ENCODE peak calls at places on chromosomes 5 and 9, in ten cellular contexts. One of them, this sample, is unnamed.
A peak's percentile ranks its signal among the peaks of the same experiment; 100 is the strongest.

GRCh38 chr5:6743161-6743560 is 29.9 kb downstream of the TENT4A start:
- DNase-seq in heart left ventricle: no peak
- DNase-seq in left ventricle myocardium inferior: no peak
- DNase-seq in neural progenitor cell: no peak
- DNase-seq in heart right ventricle: no peak
- DNase-seq in A549: no peak
- DNase-seq in fibroblast of lung: no peak
- DNase-seq in ascending aorta: no peak
- DNase-seq in transverse colon: no peak
- DNase-seq in breast epithelium: no peak
- DNase-seq in this sample: no peak

GRCh38 chr5:14351086-14351661 is 208.0 kb downstream of the TRIO start:
- DNase-seq in neural progenitor cell: no peak
- DNase-seq in heart right ventricle: no peak
- DNase-seq in transverse colon: no peak
- DNase-seq in fibroblast of lung: no peak
- DNase-seq in breast epithelium: no peak
- DNase-seq in A549: no peak
- DNase-seq in heart left ventricle: no peak
- DNase-seq in left ventricle myocardium inferior: no peak
- DNase-seq in ascending aorta: no peak
- DNase-seq in this sample: no peak

GRCh38 chr5:176446884-176447537 is 1.2 kb upstream of the FAF2 start:
- DNase-seq in heart left ventricle: peak; percentile 8
- DNase-seq in transverse colon: peak; percentile 31
- DNase-seq in heart right ventricle: no peak
- DNase-seq in A549: no peak
- DNase-seq in breast epithelium: no peak
- DNase-seq in neural progenitor cell: peak; percentile 41
- DNase-seq in ascending aorta: no peak
- DNase-seq in left ventricle myocardium inferior: no peak
- DNase-seq in fibroblast of lung: no peak
- DNase-seq in this sample: peak; percentile 20

GRCh38 chr5:115842952-115843351 is 1.2 kb downstream of the AP3S1 start:
- DNase-seq in A549: no peak
- DNase-seq in fibroblast of lung: no peak
- DNase-seq in heart left ventricle: no peak
- DNase-seq in neural progenitor cell: no peak
- DNase-seq in ascending aorta: no peak
- DNase-seq in heart right ventricle: no peak
- DNase-seq in left ventricle myocardium inferior: no peak
- DNase-seq in transverse colon: no peak
- DNase-seq in breast epithelium: no peak
- DNase-seq in this sample: no peak

GRCh38 chr5:72507360-72508238 is at the start of gene ZNF366:
- DNase-seq in A549: no peak
- DNase-seq in neural progenitor cell: peak; percentile 14
- DNase-seq in ascending aorta: no peak
- DNase-seq in fibroblast of lung: no peak
- DNase-seq in heart right ventricle: no peak
- DNase-seq in breast epithelium: no peak
- DNase-seq in transverse colon: no peak
- DNase-seq in left ventricle myocardium inferior: no peak
- DNase-seq in heart left ventricle: no peak
- DNase-seq in this sample: no peak

GRCh38 chr5:59709833-59710232 is 183.7 kb downstream of the PDE4D start:
- DNase-seq in ascending aorta: no peak
- DNase-seq in A549: peak; percentile 23
- DNase-seq in breast epithelium: no peak
- DNase-seq in heart left ventricle: peak; percentile 9
- DNase-seq in transverse colon: peak; percentile 21
- DNase-seq in heart right ventricle: peak; percentile 19
- DNase-seq in neural progenitor cell: peak; percentile 33
- DNase-seq in fibroblast of lung: peak; percentile 79
- DNase-seq in left ventricle myocardium inferior: no peak
- DNase-seq in this sample: no peak

GRCh38 chr5:43171926-43172325 is 20.1 kb upstream of the NIM1K start:
- DNase-seq in left ventricle myocardium inferior: no peak
- DNase-seq in ascending aorta: no peak
- DNase-seq in fibroblast of lung: no peak
- DNase-seq in neural progenitor cell: no peak
- DNase-seq in breast epithelium: no peak
- DNase-seq in heart left ventricle: no peak
- DNase-seq in heart right ventricle: no peak
- DNase-seq in transverse colon: no peak
- DNase-seq in A549: no peak
- DNase-seq in this sample: no peak

GRCh38 chr5:41433552-41434181 is 76.7 kb downstream of the PLCXD3 start:
- DNase-seq in fibroblast of lung: no peak
- DNase-seq in breast epithelium: no peak
- DNase-seq in transverse colon: no peak
- DNase-seq in heart left ventricle: no peak
- DNase-seq in A549: no peak
- DNase-seq in left ventricle myocardium inferior: no peak
- DNase-seq in neural progenitor cell: peak; percentile 45
- DNase-seq in ascending aorta: no peak
- DNase-seq in heart right ventricle: no peak
- DNase-seq in this sample: no peak

GRCh38 chr5:103259705-103260355 is 1.3 kb downstream of the MACIR start:
- DNase-seq in A549: no peak
- DNase-seq in breast epithelium: no peak
- DNase-seq in fibroblast of lung: peak; percentile 32
- DNase-seq in heart left ventricle: peak; percentile 33
- DNase-seq in left ventricle myocardium inferior: no peak
- DNase-seq in neural progenitor cell: peak; percentile 70
- DNase-seq in ascending aorta: no peak
- DNase-seq in heart right ventricle: no peak
- DNase-seq in transverse colon: peak; percentile 54
- DNase-seq in this sample: peak; percentile 27

GRCh38 chr9:113349434-113350337 is at the start of gene BSPRY:
- DNase-seq in A549: no peak
- DNase-seq in fibroblast of lung: no peak
- DNase-seq in left ventricle myocardium inferior: no peak
- DNase-seq in ascending aorta: no peak
- DNase-seq in neural progenitor cell: peak; percentile 66
- DNase-seq in transverse colon: peak; percentile 68
- DNase-seq in heart left ventricle: no peak
- DNase-seq in breast epithelium: no peak
- DNase-seq in heart right ventricle: no peak
- DNase-seq in this sample: no peak

GRCh38 chr9:33142531-33142930 is 24.6 kb downstream of the B4GALT1 start:
- DNase-seq in heart right ventricle: no peak
- DNase-seq in fibroblast of lung: no peak
- DNase-seq in neural progenitor cell: no peak
- DNase-seq in A549: no peak
- DNase-seq in heart left ventricle: no peak
- DNase-seq in breast epithelium: no peak
- DNase-seq in left ventricle myocardium inferior: no peak
- DNase-seq in transverse colon: no peak
- DNase-seq in ascending aorta: no peak
- DNase-seq in this sample: no peak

GRCh38 chr9:130451509-130452388 is 7.0 kb downstream of the ASS1 start:
- DNase-seq in heart right ventricle: peak; percentile 88
- DNase-seq in left ventricle myocardium inferior: peak; percentile 84
- DNase-seq in breast epithelium: peak; percentile 84
- DNase-seq in ascending aorta: no peak
- DNase-seq in neural progenitor cell: no peak
- DNase-seq in transverse colon: peak; percentile 87
- DNase-seq in fibroblast of lung: peak; percentile 95
- DNase-seq in A549: peak; percentile 70
- DNase-seq in heart left ventricle: peak; percentile 89
- DNase-seq in this sample: peak; percentile 93

GRCh38 chr5:144142030-144142825 is 28.2 kb downstream of the YIPF5 start:
- DNase-seq in heart left ventricle: no peak
- DNase-seq in left ventricle myocardium inferior: no peak
- DNase-seq in heart right ventricle: no peak
- DNase-seq in transverse colon: no peak
- DNase-seq in fibroblast of lung: peak; percentile 71
- DNase-seq in breast epithelium: no peak
- DNase-seq in neural progenitor cell: peak; percentile 65
- DNase-seq in ascending aorta: no peak
- DNase-seq in A549: peak; percentile 60
- DNase-seq in this sample: no peak

GRCh38 chr5:135662104-135662503 is 83.3 kb upstream of the CXCL14 start:
- DNase-seq in ascending aorta: no peak
- DNase-seq in fibroblast of lung: no peak
- DNase-seq in left ventricle myocardium inferior: no peak
- DNase-seq in transverse colon: no peak
- DNase-seq in A549: no peak
- DNase-seq in heart right ventricle: no peak
- DNase-seq in heart left ventricle: no peak
- DNase-seq in breast epithelium: no peak
- DNase-seq in neural progenitor cell: no peak
- DNase-seq in this sample: no peak

GRCh38 chr9:115944166-115944948 is 209.2 kb upstream of the PAPPA start:
- DNase-seq in breast epithelium: peak; percentile 90
- DNase-seq in ascending aorta: no peak
- DNase-seq in neural progenitor cell: peak; percentile 4
- DNase-seq in heart right ventricle: peak; percentile 59
- DNase-seq in transverse colon: peak; percentile 50
- DNase-seq in A549: peak; percentile 100
- DNase-seq in left ventricle myocardium inferior: peak; percentile 82
- DNase-seq in heart left ventricle: peak; percentile 54
- DNase-seq in fibroblast of lung: peak; percentile 100
- DNase-seq in this sample: peak; percentile 88
- H3K4me1 ChIP-seq in breast epithelium: peaks cover 3% of the 10 kb centered on the region
- H3K4me1 ChIP-seq in ascending aorta: no peaks in the 10 kb centered on the region
- H3K4me1 ChIP-seq in neural progenitor cell: peaks cover 9% of the 10 kb centered on the region
- H3K4me1 ChIP-seq in heart right ventricle: peaks cover 20% of the 10 kb centered on the region
- H3K4me1 ChIP-seq in transverse colon: no peaks in the 10 kb centered on the region
- H3K4me1 ChIP-seq in A549: peaks cover 59% of the 10 kb centered on the region
- H3K4me1 ChIP-seq in left ventricle myocardium inferior: peaks cover 43% of the 10 kb centered on the region
- H3K4me1 ChIP-seq in heart left ventricle: peaks cover 25% of the 10 kb centered on the region
- H3K4me1 ChIP-seq in fibroblast of lung: peaks cover 22% of the 10 kb centered on the region
- H3K4me1 ChIP-seq in this sample: peaks cover 4% of the 10 kb centered on the region

GRCh38 chr5:10140195-10140973 is 109.3 kb downstream of the ATPSCKMT start:
- DNase-seq in A549: peak; percentile 41
- DNase-seq in breast epithelium: no peak
- DNase-seq in neural progenitor cell: peak; percentile 58
- DNase-seq in ascending aorta: no peak
- DNase-seq in left ventricle myocardium inferior: no peak
- DNase-seq in heart right ventricle: no peak
- DNase-seq in transverse colon: no peak
- DNase-seq in heart left ventricle: no peak
- DNase-seq in fibroblast of lung: peak; percentile 5
- DNase-seq in this sample: no peak
- TF ChIP-seq CTCF in A549: peak; percentile 27
- TF ChIP-seq CTCF in breast epithelium: no peak
- TF ChIP-seq CTCF in neural progenitor cell: peak; percentile 56
- TF ChIP-seq CTCF in ascending aorta: no peak
- TF ChIP-seq CTCF in left ventricle myocardium inferior: no peak
- TF ChIP-seq CTCF in heart right ventricle: no peak
- TF ChIP-seq CTCF in transverse colon: no peak
- TF ChIP-seq CTCF in heart left ventricle: no peak
- TF ChIP-seq CTCF in fibroblast of lung: peak; percentile 22
- TF ChIP-seq CTCF in this sample: no peak

DNA sequence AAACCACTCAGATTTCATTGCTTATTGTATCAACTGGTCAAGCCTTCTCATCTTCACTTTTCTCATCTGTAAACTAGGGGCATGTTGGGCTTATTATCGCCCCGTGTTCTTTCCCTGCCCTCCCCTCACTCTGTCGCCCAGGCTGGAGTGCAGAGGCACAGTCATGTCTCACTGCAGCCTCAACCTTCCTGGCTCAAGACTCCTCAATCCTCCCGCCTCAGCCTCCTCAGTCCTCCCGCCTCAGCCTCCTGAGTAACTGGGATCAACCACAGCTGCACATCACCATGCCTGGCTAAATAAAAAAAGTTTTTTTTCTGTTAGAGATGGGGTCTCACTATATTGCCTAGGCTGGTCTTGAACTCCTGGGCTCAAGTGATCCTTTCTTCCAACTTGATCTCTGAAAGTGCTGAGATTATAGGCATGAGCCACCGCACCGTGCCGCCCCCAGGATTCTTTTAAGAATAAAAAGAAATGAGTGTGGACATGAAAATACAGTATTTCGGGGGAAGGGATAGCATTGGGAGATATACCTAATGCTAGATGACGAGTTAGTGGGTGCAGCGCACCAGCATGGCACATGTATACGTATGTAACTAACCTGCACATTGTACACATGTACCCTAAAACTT is 2.0 kb downstream of the MAML1 start:
- DNase-seq in neural progenitor cell: no peak
- DNase-seq in ascending aorta: no peak
- DNase-seq in transverse colon: no peak
- DNase-seq in breast epithelium: no peak
- DNase-seq in heart right ventricle: no peak
- DNase-seq in heart left ventricle: no peak
- DNase-seq in A549: no peak
- DNase-seq in left ventricle myocardium inferior: no peak
- DNase-seq in fibroblast of lung: no peak
- DNase-seq in this sample: no peak
- H3K4me3 ChIP-seq in neural progenitor cell: peak overlapping the region; percentile 88
- H3K4me3 ChIP-seq in ascending aorta: peak overlapping the region; percentile 93
- H3K4me3 ChIP-seq in transverse colon: no peak overlapping the region
- H3K4me3 ChIP-seq in breast epithelium: peak overlapping the region; percentile 84
- H3K4me3 ChIP-seq in heart right ventricle: no peak overlapping the region
- H3K4me3 ChIP-seq in heart left ventricle: peak overlapping the region; percentile 70
- H3K4me3 ChIP-seq in A549: peak overlapping the region; percentile 69
- H3K4me3 ChIP-seq in left ventricle myocardium inferior: peak overlapping the region; percentile 84
- H3K4me3 ChIP-seq in fibroblast of lung: peak overlapping the region; percentile 91
- H3K4me3 ChIP-seq in this sample: peak overlapping the region; percentile 96

GRCh38 chr9:137834846-137835546 is 42.6 kb upstream of the CACNA1B start:
- DNase-seq in heart left ventricle: no peak
- DNase-seq in A549: no peak
- DNase-seq in breast epithelium: no peak
- DNase-seq in ascending aorta: no peak
- DNase-seq in fibroblast of lung: no peak
- DNase-seq in transverse colon: no peak
- DNase-seq in left ventricle myocardium inferior: no peak
- DNase-seq in neural progenitor cell: no peak
- DNase-seq in heart right ventricle: no peak
- DNase-seq in this sample: no peak

GRCh38 chr9:137832191-137832700 is 45.3 kb upstream of the CACNA1B start:
- DNase-seq in neural progenitor cell: no peak
- DNase-seq in transverse colon: no peak
- DNase-seq in ascending aorta: no peak
- DNase-seq in breast epithelium: no peak
- DNase-seq in left ventricle myocardium inferior: no peak
- DNase-seq in heart left ventricle: no peak
- DNase-seq in fibroblast of lung: no peak
- DNase-seq in A549: no peak
- DNase-seq in heart right ventricle: no peak
- DNase-seq in this sample: no peak

GRCh38 chr9:137836151-137836830 is 41.3 kb upstream of the CACNA1B start:
- DNase-seq in ascending aorta: no peak
- DNase-seq in breast epithelium: no peak
- DNase-seq in fibroblast of lung: no peak
- DNase-seq in left ventricle myocardium inferior: no peak
- DNase-seq in heart right ventricle: no peak
- DNase-seq in heart left ventricle: no peak
- DNase-seq in transverse colon: no peak
- DNase-seq in neural progenitor cell: no peak
- DNase-seq in A549: no peak
- DNase-seq in this sample: no peak

GRCh38 chr9:137832830-137833590 is 44.6 kb upstream of the CACNA1B start:
- DNase-seq in heart right ventricle: no peak
- DNase-seq in heart left ventricle: no peak
- DNase-seq in neural progenitor cell: no peak
- DNase-seq in A549: no peak
- DNase-seq in transverse colon: no peak
- DNase-seq in breast epithelium: no peak
- DNase-seq in fibroblast of lung: no peak
- DNase-seq in ascending aorta: no peak
- DNase-seq in left ventricle myocardium inferior: no peak
- DNase-seq in this sample: no peak

GRCh38 chr9:137833721-137834613 is 43.6 kb upstream of the CACNA1B start:
- DNase-seq in breast epithelium: no peak
- DNase-seq in heart left ventricle: no peak
- DNase-seq in left ventricle myocardium inferior: no peak
- DNase-seq in fibroblast of lung: no peak
- DNase-seq in neural progenitor cell: no peak
- DNase-seq in A549: no peak
- DNase-seq in ascending aorta: no peak
- DNase-seq in transverse colon: no peak
- DNase-seq in heart right ventricle: no peak
- DNase-seq in this sample: no peak
- H3K4me1 ChIP-seq in breast epithelium: no peaks in the 10 kb centered on the region
- H3K4me1 ChIP-seq in heart left ventricle: no peaks in the 10 kb centered on the region
- H3K4me1 ChIP-seq in left ventricle myocardium inferior: no peaks in the 10 kb centered on the region
- H3K4me1 ChIP-seq in fibroblast of lung: no peaks in the 10 kb centered on the region
- H3K4me1 ChIP-seq in neural progenitor cell: no peaks in the 10 kb centered on the region
- H3K4me1 ChIP-seq in A549: no peaks in the 10 kb centered on the region
- H3K4me1 ChIP-seq in ascending aorta: no peaks in the 10 kb centered on the region
- H3K4me1 ChIP-seq in transverse colon: no peaks in the 10 kb centered on the region
- H3K4me1 ChIP-seq in heart right ventricle: no peaks in the 10 kb centered on the region
- H3K4me1 ChIP-seq in this sample: no peaks in the 10 kb centered on the region